ENCODE peak calls at places on chromosome 1, in ten cellular contexts. U is HT-29; R is OCI-LY7; X is AML-193; A is hepatic stellate cell; J is left ventricle myocardium inferior; Z is transverse colon; S is osteocyte; O is IMR-90; C is stimulated activated CD4-positive, alpha-beta T cell treated with anti-CD3 and anti-CD28 coated beads, TNF-alpha, amount 100 ng/mL, for 24 hours. L is an unnamed sample.

GRCh38 chr1:50724626-50725286 is 235.3 kb downstream of the FAF1 start:
- DNase-seq in U (no peak), R (peak), X (peak), A (no peak), J (no peak), Z (no peak), S (no peak), O (no peak), C (no peak), L (no peak)

GRCh38 chr1:10402729-10403274 is 3.9 kb downstream of the PGD start:
- DNase-seq in U (no peak), R (no peak), X (no peak), A (no peak), J (no peak), Z (no peak), S (no peak), O (peak), C (no peak), L (no peak)

GRCh38 chr1:224266105-224266935 is 63.7 kb downstream of the NVL start:
- DNase-seq in U (no peak), R (peak), X (no peak), A (no peak), J (no peak), Z (no peak), S (no peak), O (no peak), C (no peak), L (no peak)

GRCh38 chr1:222890702-222891101 is 75.9 kb downstream of the DISP1 start:
- DNase-seq in U (no peak), R (no peak), X (no peak), A (no peak), J (no peak), Z (no peak), S (no peak), O (no peak), C (no peak), L (no peak)

GRCh38 chr1:224258351-224258750 is 71.6 kb downstream of the NVL start:
- DNase-seq in U (no peak), R (no peak), X (no peak), A (no peak), J (no peak), Z (no peak), S (no peak), O (no peak), C (no peak), L (no peak)

GRCh38 chr1:67534627-67535065 is 104.4 kb upstream of the SERBP1 start:
- DNase-seq in U (peak), R (no peak), X (no peak), A (no peak), J (no peak), Z (no peak), S (no peak), O (peak), C (no peak), L (peak)

GRCh38 chr1:61005572-61006386 is 76.6 kb upstream of the NFIA start:
- DNase-seq in U (no peak), R (no peak), X (no peak), A (no peak), J (no peak), Z (no peak), S (no peak), O (no peak), C (no peak), L (no peak)

GRCh38 chr1:62229468-62229867 is 34.8 kb downstream of the L1TD1 start:
- DNase-seq in U (no peak), R (no peak), X (no peak), A (no peak), J (no peak), Z (no peak), S (no peak), O (no peak), C (no peak), L (no peak)

GRCh38 chr1:153626929-153627796 is at the start of gene S100A13:
- DNase-seq in U (peak), R (peak), X (no peak), A (peak), J (peak), Z (peak), S (peak), O (peak), C (no peak), L (peak)

GRCh38 chr1:59323879-59324278 is 27.0 kb downstream of the FGGY start:
- DNase-seq in U (no peak), R (no peak), X (no peak), A (peak), J (no peak), Z (no peak), S (no peak), O (peak), C (no peak), L (no peak)

GRCh38 chr1:118294817-118295486 is 109.9 kb upstream of the SPAG17 start:
- DNase-seq in U (no peak), R (no peak), X (no peak), A (no peak), J (no peak), Z (no peak), S (no peak), O (no peak), C (no peak), L (peak)

GRCh38 chr1:15618685-15619525 is 1.6 kb downstream of the DDI2 start:
- DNase-seq in U (peak), R (no peak), X (no peak), A (peak), J (no peak), Z (no peak), S (no peak), O (peak), C (no peak), L (peak)

GRCh38 chr1:235513495-235514366 is 9.5 kb upstream of the B3GALNT2 start:
- DNase-seq in U (peak), R (peak), X (peak), A (no peak), J (no peak), Z (no peak), S (no peak), O (peak), C (peak), L (peak)

GRCh38 chr1:93816970-93817738 is 61.9 kb downstream of the DNTTIP2 start:
- DNase-seq in U (no peak), R (peak), X (peak), A (peak), J (no peak), Z (no peak), S (no peak), O (peak), C (no peak), L (peak)

GRCh38 chr1:173149887-173150286 is 57.2 kb downstream of the TNFSF4 start:
- DNase-seq in U (no peak), R (no peak), X (peak), A (peak), J (no peak), Z (no peak), S (no peak), O (peak), C (no peak), L (peak)

GRCh38 chr1:228171221-228171891 is 5.8 kb downstream of the IBA57 start:
- DNase-seq in U (no peak), R (no peak), X (no peak), A (no peak), J (no peak), Z (no peak), S (no peak), O (no peak), C (no peak), L (no peak)

L was measured in foreskin fibroblast.